ENCODE peak calls at places on chromosomes 2 and 18, in six cellular contexts. I, O, Q, V, T and M are unnamed samples.

GRCh38 chr2:143489135-143489534 is 359.9 kb downstream of the ARHGAP15 start:
- DNase-seq in I (no peak), O (no peak), Q (no peak), V (peak), T (no peak), M (no peak)

GRCh38 chr2:46970334-46971288 is 55.0 kb upstream of the MCFD2 start:
- DNase-seq in I (no peak), O (no peak), Q (peak), V (peak), T (no peak), M (no peak)

GRCh38 chr2:24015562-24016375 is 5.9 kb downstream of the MFSD2B start:
- DNase-seq in I (no peak), O (no peak), Q (no peak), V (peak), T (no peak), M (peak)

GRCh38 chr2:144671695-144672094 is 151.8 kb upstream of the ZEB2 start:
- DNase-seq in I (no peak), O (no peak), Q (peak), V (no peak), T (no peak), M (no peak)

GRCh38 chr18:26719909-26720308 is 145.6 kb downstream of the AQP4 start:
- DNase-seq in I (no peak), O (no peak), Q (peak), V (no peak), T (no peak), M (no peak)

GRCh38 chr2:29309090-29310054 is 194.2 kb downstream of the CLIP4 start:
- DNase-seq in I (peak), O (peak), Q (peak), V (peak), T (peak), M (no peak)

GRCh38 chr2:15750433-15750814 is 158.8 kb downstream of the DDX1 start:
- DNase-seq in I (no peak), O (no peak), Q (no peak), V (no peak), T (no peak), M (no peak)

GRCh38 chr2:128309341-128310093 is 9.2 kb downstream of the HS6ST1 start:
- DNase-seq in I (peak), O (peak), Q (no peak), V (no peak), T (no peak), M (no peak)

GRCh38 chr2:30653847-30654246 is 153.4 kb downstream of the CAPN13 start:
- DNase-seq in I (no peak), O (no peak), Q (no peak), V (no peak), T (no peak), M (no peak)

GRCh38 chr2:42721898-42722297 is 42.0 kb downstream of the OXER1 start:
- DNase-seq in I (no peak), O (no peak), Q (no peak), V (no peak), T (no peak), M (no peak)

GRCh38 chr2:67215214-67215613 is 181.9 kb upstream of the ETAA1 start:
- DNase-seq in I (no peak), O (peak), Q (peak), V (peak), T (no peak), M (peak)

GRCh38 chr2:3435440-3435839 is 55.9 kb downstream of the TRAPPC12 start:
- DNase-seq in I (peak), O (no peak), Q (no peak), V (no peak), T (no peak), M (no peak)

GRCh38 chr2:84946204-84947009 is 24.6 kb upstream of the KCMF1 start:
- DNase-seq in I (no peak), O (no peak), Q (peak), V (peak), T (peak), M (peak)

GRCh38 chr2:238286987-238287386 is 1.4 kb downstream of the PER2 start:
- DNase-seq in I (no peak), O (no peak), Q (no peak), V (no peak), T (peak), M (no peak)

GRCh38 chr2:142217804-142218203 is 87.0 kb upstream of the LRP1B start:
- DNase-seq in I (no peak), O (no peak), Q (no peak), V (peak), T (no peak), M (no peak)

GRCh38 chr2:159508140-159508539 is 108.2 kb downstream of the BAZ2B start:
- DNase-seq in I (no peak), O (no peak), Q (no peak), V (no peak), T (no peak), M (no peak)

GRCh38 chr2:99072556-99072955 is 69.0 kb upstream of the C2orf15 start:
- DNase-seq in I (no peak), O (no peak), Q (no peak), V (no peak), T (no peak), M (no peak)

GRCh38 chr2:137910641-137911040 is 53.6 kb upstream of the HNMT start:
- DNase-seq in I (peak), O (peak), Q (peak), V (no peak), T (no peak), M (peak)

GRCh38 chr2:3182848-3183247 is 194.8 kb downstream of the EIPR1 start:
- DNase-seq in I (no peak), O (no peak), Q (no peak), V (no peak), T (no peak), M (no peak)